ENCODE peak calls at places on chromosomes 12 and 14, in six cellular contexts. W is astrocyte of the spinal cord; S is HFFc6; T is MV-4-11; Z is memory B cell; P is effector memory CD4-positive, alpha-beta T cell. I is an unnamed sample.
A peak's percentile ranks its signal among the peaks of the same experiment; 100 is the strongest.

GRCh38 chr14:51576112-51576420 is 75.6 kb upstream of the FRMD6 start:
- DNase-seq in W (peak; percentile 80), S (no peak), T (no peak), Z (no peak), P (no peak), I (no peak)

GRCh38 chr14:87628129-87628528 is 364.9 kb downstream of the GALC start:
- DNase-seq in W (peak; percentile 78), S (no peak), T (peak; percentile 99), Z (no peak), P (no peak), I (peak; percentile 23)

GRCh38 chr12:6792522-6793201 is 3.3 kb downstream of the CD4 start:
- DNase-seq in W (peak; percentile 9), S (no peak), T (peak; percentile 85), Z (no peak), P (no peak), I (no peak)

GRCh38 chr12:6788972-6789905 is at the start of gene CD4:
- DNase-seq in W (no peak), S (no peak), T (peak; percentile 81), Z (no peak), P (peak; percentile 29), I (no peak)

GRCh38 chr12:50271724-50272247 is 11.5 kb downstream of the LIMA1 start:
- DNase-seq in W (peak; percentile 35), S (no peak), T (no peak), Z (no peak), P (no peak), I (no peak)

GRCh38 chr14:83300454-83301064 is 1766.9 kb upstream of the SEL1L start:
- DNase-seq in W (peak; percentile 40), S (peak; percentile 28), T (peak; percentile 33), Z (no peak), P (no peak), I (no peak)

GRCh38 chr14:65070710-65071033 is 31.6 kb downstream of the MAX start:
- DNase-seq in W (peak; percentile 24), S (no peak), T (peak; percentile 59), Z (no peak), P (no peak), I (no peak)

GRCh38 chr14:56490379-56490778 is 89.2 kb upstream of the TMEM260 start:
- DNase-seq in W (peak; percentile 51), S (peak; percentile 41), T (peak; percentile 41), Z (peak; percentile 26), P (no peak), I (peak; percentile 6)

GRCh38 chr12:22626429-22626828 is 1.5 kb downstream of the ETNK1 start:
- DNase-seq in W (peak; percentile 34), S (no peak), T (peak; percentile 30), Z (no peak), P (no peak), I (no peak)

GRCh38 chr12:56346663-56347062 is 8.0 kb downstream of the IL23A start:
- DNase-seq in W (no peak), S (no peak), T (no peak), Z (no peak), P (no peak), I (no peak)

GRCh38 chr12:119178544-119179334 is at the start of gene HSPB8:
- DNase-seq in W (peak; percentile 79), S (peak; percentile 95), T (no peak), Z (no peak), P (no peak), I (peak; percentile 72)

GRCh38 chr12:86711716-86712115 is 455.5 kb upstream of the MGAT4C start:
- DNase-seq in W (no peak), S (no peak), T (no peak), Z (no peak), P (no peak), I (no peak)

GRCh38 chr14:77955816-77956796 is 156.2 kb downstream of the ADCK1 start:
- DNase-seq in W (no peak), S (no peak), T (no peak), Z (no peak), P (no peak), I (no peak)

I was measured in epithelial cell of proximal tubule.